ENCODE peak calls at places on chromosomes 6 and 20, in five cellular contexts. M, Y, I, U and G are unnamed samples.

GRCh38 chr6:160328447-160328846 is 19.7 kb upstream of the SLC22A3 start:
- DNase-seq in U (no peak), M (no peak), Y (no peak), I (no peak), G (no peak)

GRCh38 chr6:99940582-99940981 is 53.4 kb downstream of the MCHR2 start:
- DNase-seq in M (no peak), I (no peak), U (no peak), Y (no peak), G (no peak)

GRCh38 chr6:98716341-98716740 is 118.0 kb upstream of the POU3F2 start:
- DNase-seq in Y (no peak), I (no peak), U (no peak), M (no peak), G (peak; percentile 95)

GRCh38 chr6:133512410-133513016 is 271.4 kb downstream of the EYA4 start:
- DNase-seq in U (peak; percentile 29), M (no peak), I (no peak), Y (no peak), G (no peak)

GRCh38 chr6:157638779-157639178 is 184.3 kb upstream of the SNX9 start:
- DNase-seq in U (no peak), Y (no peak), M (no peak), I (no peak), G (no peak)

GRCh38 chr6:125639621-125640020 is 109.8 kb upstream of the HEY2 start:
- DNase-seq in I (no peak), Y (no peak), U (no peak), M (no peak), G (no peak)

GRCh38 chr6:100430962-100431361 is 33.8 kb downstream of the SIM1 start:
- DNase-seq in I (no peak), Y (no peak), U (no peak), M (no peak), G (no peak)

GRCh38 chr6:39453956-39454524 is 131.5 kb upstream of the KCNK16 start:
- DNase-seq in U (no peak), M (no peak), I (no peak), Y (no peak), G (no peak)

GRCh38 chr6:138545621-138545980 is 46.3 kb upstream of the NHSL1 start:
- DNase-seq in U (no peak), Y (no peak), M (no peak), I (no peak), G (no peak)

GRCh38 chr20:32743237-32744112 is at the start of gene COMMD7:
- DNase-seq in I (peak; percentile 42), U (peak; percentile 72), Y (peak; percentile 59), M (no peak), G (peak; percentile 81)

GRCh38 chr20:35660122-35660937 is 4.4 kb downstream of the CPNE1 start:
- DNase-seq in I (no peak), Y (no peak), U (peak; percentile 38), M (no peak), G (no peak)

GRCh38 chr20:41476446-41476845 is 109.8 kb upstream of the EMILIN3 start:
- DNase-seq in U (no peak), Y (no peak), M (no peak), I (no peak), G (peak; percentile 66)